ENCODE peak calls at places on chromosomes 11 and 22, in five cellular contexts. T is tibial nerve, C is Panc1, J is endothelial cell of umbilical vein, A is PC-3. E is an unnamed sample. For H3K27me3, the result is how much of the 10 kb centered on the place peaks cover.

GRCh38 chr11:107695446-107695845 is 16.4 kb downstream of the SLN start:
- DNase-seq in J (no peak), A (no peak), C (no peak), T (no peak), E (peak)

GRCh38 chr11:67027483-67027930 is 4.6 kb downstream of the SYT12 start:
- DNase-seq in C (no peak), J (no peak), A (no peak), T (no peak), E (no peak)

GRCh38 chr11:113016905-113017304 is 55.7 kb downstream of the NCAM1 start:
- DNase-seq in A (no peak), T (no peak), J (no peak), C (no peak), E (no peak)

GRCh38 chr22:33324228-33324627 is 266.0 kb upstream of the SYN3 start:
- DNase-seq in A (no peak), C (no peak), J (no peak), T (no peak), E (no peak)

GRCh38 chr11:102154806-102155205 is 44.6 kb downstream of the YAP1 start:
- DNase-seq in J (no peak), T (no peak), C (no peak), A (no peak), E (no peak)

GRCh38 chr22:41781508-41781906 is 19.0 kb upstream of the CCDC134 start:
- DNase-seq in A (no peak), T (no peak), J (no peak), C (no peak), E (no peak)

GRCh38 chr11:86456075-86456939 is 81.6 kb downstream of the CCDC81 start:
- DNase-seq in A (peak), T (peak), J (peak), C (peak), E (peak)

GRCh38 chr11:34647532-34647931 is 26.6 kb downstream of the EHF start:
- DNase-seq in J (no peak), C (no peak), A (no peak), T (no peak), E (no peak)

GRCh38 chr11:19378814-19379213 is 138.1 kb upstream of the E2F8 start:
- DNase-seq in J (no peak), A (no peak), C (no peak), T (no peak), E (no peak)

GRCh38 chr11:66332371-66333219 is 3.6 kb downstream of the RIN1 start:
- DNase-seq in C (no peak), A (no peak), J (no peak), T (no peak), E (no peak)

GRCh38 chr11:65424200-65425104 is 1.9 kb downstream of the NEAT1 start:
- DNase-seq in J (peak), A (peak), T (no peak), C (no peak), E (no peak)

GRCh38 chr11:28343304-28344233 is 235.4 kb downstream of the METTL15 start:
- DNase-seq in J (peak), A (peak), C (no peak), T (no peak), E (peak)

GRCh38 chr11:79119491-79120284 is 321.1 kb downstream of the TENM4 start:
- DNase-seq in C (no peak), J (no peak), T (no peak), A (no peak), E (no peak)

GRCh38 chr11:110355011-110355744 is 58.8 kb upstream of the RDX start:
- DNase-seq in C (no peak), A (no peak), J (peak), T (no peak), E (no peak)
- H3K4me3 ChIP-seq in C (no peak), A (no peak), J (no peak), T (no peak), E (no peak)

GRCh38 chr11:68844376-68844775 is 2.7 kb upstream of the CPT1A start:
- DNase-seq in A (no peak), C (no peak), T (no peak), J (no peak), E (no peak)

GRCh38 chr11:68843703-68844312 is 2.1 kb upstream of the CPT1A start:
- DNase-seq in J (no peak), T (no peak), A (peak), C (no peak), E (no peak)

GRCh38 chr11:68843052-68843561 is 1.4 kb upstream of the CPT1A start:
- DNase-seq in A (no peak), J (peak), C (no peak), T (no peak), E (no peak)

GRCh38 chr11:68845351-68846002 is 3.8 kb upstream of the CPT1A start:
- DNase-seq in T (no peak), C (no peak), J (no peak), A (no peak), E (no peak)

DNA sequence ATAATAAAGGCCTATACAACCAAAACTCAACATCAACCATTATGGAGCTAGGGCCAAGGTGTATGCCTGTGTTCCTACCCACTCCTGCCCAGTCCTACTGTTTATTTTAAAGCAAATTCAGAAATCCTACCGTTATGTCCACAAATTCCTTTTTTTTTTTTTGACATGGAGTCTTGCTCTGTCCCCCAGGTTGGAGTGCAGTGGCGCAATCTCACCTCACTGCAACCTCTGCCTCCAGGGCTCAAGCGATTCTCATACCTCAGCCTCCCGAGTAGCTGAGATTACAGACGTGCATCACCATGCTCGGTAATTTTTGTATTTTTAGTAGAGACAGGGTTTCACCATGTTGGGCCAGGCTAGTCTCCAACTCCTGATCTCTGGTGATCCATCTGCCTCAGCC is 3.1 kb upstream of the CPT1A start:
- DNase-seq in C (no peak), J (no peak), T (no peak), A (no peak), E (no peak)
- H3K27me3 ChIP-seq in C (under half), J (under half), T (under half), A (under half), E (under half)

GRCh38 chr22:43126506-43127165 is 16.1 kb downstream of the BIK start:
- DNase-seq in A (peak), J (peak), C (no peak), T (no peak), E (peak)
- H3K4me3 ChIP-seq in A (no peak), J (no peak), C (no peak), T (no peak), E (no peak)

GRCh38 chr11:76209956-76210885 is 3.9 kb upstream of the WNT11 start:
- DNase-seq in C (no peak), A (peak), T (peak), J (peak), E (no peak)

GRCh38 chr11:76209671-76209955 is 3.3 kb upstream of the WNT11 start:
- DNase-seq in J (no peak), A (no peak), T (no peak), C (no peak), E (no peak)

GRCh38 chr11:76208829-76209670 is 2.7 kb upstream of the WNT11 start:
- DNase-seq in C (no peak), A (peak), T (peak), J (peak), E (no peak)

GRCh38 chr11:76207642-76208378 is 1.5 kb upstream of the WNT11 start:
- DNase-seq in T (peak), A (peak), C (peak), J (peak), E (no peak)

GRCh38 chr11:76208438-76208828 is 2.1 kb upstream of the WNT11 start:
- DNase-seq in J (no peak), A (peak), C (no peak), T (no peak), E (no peak)
- H3K27me3 ChIP-seq in J (half or more), A (under half), C (under half), T (half or more), E (half or more)